ENCODE peak calls at places on chromosome X, in seven cellular contexts. U is NCI-H1092 treated with DMSO at 0.1 percent for 48 hours; B is NCI-H1048; P is activated CD4-positive, alpha-beta T cell treated with anti-CD3 and anti-CD28 coated beads for 36 hours; C is nucleus accumbens; M is iPS-NIHi11; Y is HCEC 1CT. T is an unnamed sample.

GRCh38 chrX:143580266-143580665 is 55.6 kb downstream of the SLITRK4 start:
- DNase-seq in U (no peak), B (no peak), P (no peak), C (no peak), M (no peak), Y (no peak), T (no peak)

GRCh38 chrX:150258463-150259430 is 104.4 kb upstream of the MAMLD1 start:
- DNase-seq in U (no peak), B (no peak), P (no peak), C (no peak), M (no peak), Y (no peak), T (no peak)

GRCh38 chrX:47239898-47240545 is 7.2 kb downstream of the USP11 start:
- DNase-seq in U (no peak), B (no peak), P (no peak), C (no peak), M (no peak), Y (no peak), T (no peak)

GRCh38 chrX:153970398-153971123 is 1.1 kb downstream of the HCFC1 start:
- DNase-seq in U (peak), B (no peak), P (peak), C (no peak), M (no peak), Y (peak), T (no peak)

GRCh38 chrX:105190252-105190853 is 30.1 kb downstream of the TEX13A start:
- DNase-seq in U (no peak), B (no peak), P (peak), C (no peak), M (peak), Y (peak), T (no peak)

GRCh38 chrX:13515181-13515930 is 54.0 kb upstream of the EGFL6 start:
- DNase-seq in U (no peak), B (no peak), P (no peak), C (no peak), M (no peak), Y (no peak), T (no peak)

GRCh38 chrX:141811438-141811837 is 26.7 kb upstream of the MAGEC3 start:
- DNase-seq in U (no peak), B (no peak), P (no peak), C (no peak), M (no peak), Y (no peak), T (no peak)

GRCh38 chrX:40176979-40177430 is 79.2 kb upstream of the BCOR start:
- DNase-seq in U (no peak), B (no peak), P (peak), C (no peak), M (no peak), Y (no peak), T (no peak)